ENCODE peak calls at places on chromosomes 16 and 17, in six cellular contexts. Z is cardiac muscle cell; T is hepatocyte; R is adrenal gland; O is left lung; X is CD8-positive, alpha-beta memory T cell. U is an unnamed sample.
A peak's percentile ranks its signal among the peaks of the same experiment; 100 is the strongest.

GRCh38 chr17:78476149-78476548 is 97.7 kb downstream of the PGS1 start:
- DNase-seq in R (no peak), T (no peak), O (peak; percentile 20), Z (no peak), X (no peak), U (no peak)

GRCh38 chr16:85390511-85391174 is 222.5 kb upstream of the GSE1 start:
- DNase-seq in Z (peak; percentile 95), T (peak; percentile 95), X (no peak), R (peak; percentile 98), O (peak; percentile 84), U (peak; percentile 92)

GRCh38 chr16:4525634-4526277 is 12.8 kb downstream of the CDIP1 start:
- DNase-seq in X (no peak), T (no peak), Z (no peak), R (no peak), O (no peak), U (no peak)

GRCh38 chr16:50428116-50428515 is 59.3 kb upstream of the BRD7 start:
- DNase-seq in Z (peak; percentile 13), O (no peak), X (no peak), T (no peak), R (no peak), U (no peak)

GRCh38 chr16:87681990-87682570 is 79.8 kb downstream of the JPH3 start:
- DNase-seq in O (no peak), X (no peak), R (no peak), Z (peak; percentile 78), T (no peak), U (no peak)

GRCh38 chr16:50535506-50536257 is 12.5 kb upstream of the NKD1 start:
- DNase-seq in Z (no peak), R (peak; percentile 18), T (no peak), X (no peak), O (peak; percentile 52), U (no peak)

GRCh38 chr16:19236561-19236960 is 49.0 kb upstream of the CLEC19A start:
- DNase-seq in R (no peak), Z (no peak), X (no peak), T (peak; percentile 73), O (no peak), U (no peak)

GRCh38 chr17:38447502-38448095 is 19.3 kb downstream of the ARHGAP23 start:
- DNase-seq in Z (no peak), O (no peak), R (no peak), T (no peak), X (no peak), U (no peak)

GRCh38 chr16:17963185-17963836 is 373.2 kb downstream of the NPIPA8 start:
- DNase-seq in R (no peak), T (no peak), X (no peak), O (no peak), Z (no peak), U (no peak)

GRCh38 chr17:60941028-60941427 is 263.4 kb downstream of the BCAS3 start:
- DNase-seq in Z (peak; percentile 95), O (no peak), T (peak; percentile 49), X (no peak), R (peak; percentile 79), U (peak; percentile 71)

GRCh38 chr17:80441133-80441578 is 26.2 kb downstream of the ENDOV start:
- DNase-seq in T (peak; percentile 80), Z (peak; percentile 61), R (no peak), X (peak; percentile 26), O (no peak), U (no peak)

GRCh38 chr17:38509008-38509771 is 80.9 kb downstream of the ARHGAP23 start:
- DNase-seq in Z (peak; percentile 93), O (peak; percentile 82), T (peak; percentile 95), R (peak; percentile 89), X (peak; percentile 55), U (peak; percentile 71)

GRCh38 chr16:54077412-54077821 is 209.2 kb downstream of the IRX3 start:
- DNase-seq in O (no peak), T (no peak), R (no peak), Z (peak; percentile 50), X (no peak), U (no peak)

GRCh38 chr17:7435676-7436555 is 681 bp downstream of the TMEM102 start:
- DNase-seq in T (peak; percentile 64), Z (peak; percentile 20), R (peak; percentile 77), O (peak; percentile 89), X (no peak), U (no peak)

GRCh38 chr16:82370282-82370681 is 200.3 kb upstream of the MPHOSPH6 start:
- DNase-seq in Z (no peak), X (no peak), O (no peak), R (no peak), T (no peak), U (no peak)

GRCh38 chr16:12119562-12119961 is 143.0 kb downstream of the SNX29 start:
- DNase-seq in O (no peak), X (no peak), T (no peak), Z (no peak), R (peak; percentile 64), U (no peak)

GRCh38 chr17:32142038-32142856 is at the start of gene RHOT1:
- DNase-seq in Z (peak; percentile 86), X (peak; percentile 77), O (peak; percentile 94), T (peak; percentile 90), R (peak; percentile 89), U (peak; percentile 73)

GRCh38 chr16:58515125-58515870 is at the start of gene SETD6:
- DNase-seq in R (peak; percentile 96), X (peak; percentile 67), Z (peak; percentile 92), O (peak; percentile 98), T (peak; percentile 93), U (peak; percentile 91)

GRCh38 chr16:27972500-27972899 is 91.0 kb downstream of the GSG1L start:
- DNase-seq in Z (peak; percentile 32), R (peak; percentile 52), X (peak; percentile 24), O (no peak), T (peak; percentile 34), U (no peak)

GRCh38 chr17:21823130-21823529 is 130.8 kb downstream of the KCNJ18 start:
- DNase-seq in Z (no peak), T (no peak), R (no peak), O (no peak), X (no peak), U (no peak)

GRCh38 chr16:25613931-25614330 is 77.8 kb upstream of the HS3ST4 start:
- DNase-seq in Z (no peak), T (no peak), O (no peak), X (no peak), R (no peak), U (no peak)

DNA sequence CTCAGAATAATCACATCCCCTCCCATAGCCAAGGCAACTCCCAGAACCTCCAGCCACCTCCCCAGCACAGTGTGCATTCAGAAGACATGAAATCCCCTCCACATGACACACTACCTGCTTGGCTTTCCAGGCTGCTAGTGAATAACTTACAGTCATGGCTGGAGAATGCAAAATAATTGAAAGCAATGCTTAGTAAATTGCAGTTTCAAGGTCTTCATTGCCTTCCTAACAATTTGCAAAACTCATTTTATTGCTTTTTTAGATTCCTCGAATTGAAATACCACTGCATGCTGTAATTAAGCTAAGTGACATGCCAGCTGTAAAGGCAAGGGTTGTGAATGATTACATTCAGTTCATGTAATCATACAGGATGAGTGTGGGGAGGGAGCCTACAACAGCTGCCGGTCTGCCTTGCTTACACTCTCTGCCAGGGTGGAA is 29.0 kb upstream of the HOXB13 start:
- DNase-seq in X (no peak), Z (no peak), O (no peak), T (no peak), R (no peak), U (peak; percentile 9)
- H3K4me3 ChIP-seq in X (no peak overlapping the region), Z (no peak overlapping the region), O (no peak overlapping the region), T (no peak overlapping the region), R (no peak overlapping the region), U (no peak overlapping the region)

DNA sequence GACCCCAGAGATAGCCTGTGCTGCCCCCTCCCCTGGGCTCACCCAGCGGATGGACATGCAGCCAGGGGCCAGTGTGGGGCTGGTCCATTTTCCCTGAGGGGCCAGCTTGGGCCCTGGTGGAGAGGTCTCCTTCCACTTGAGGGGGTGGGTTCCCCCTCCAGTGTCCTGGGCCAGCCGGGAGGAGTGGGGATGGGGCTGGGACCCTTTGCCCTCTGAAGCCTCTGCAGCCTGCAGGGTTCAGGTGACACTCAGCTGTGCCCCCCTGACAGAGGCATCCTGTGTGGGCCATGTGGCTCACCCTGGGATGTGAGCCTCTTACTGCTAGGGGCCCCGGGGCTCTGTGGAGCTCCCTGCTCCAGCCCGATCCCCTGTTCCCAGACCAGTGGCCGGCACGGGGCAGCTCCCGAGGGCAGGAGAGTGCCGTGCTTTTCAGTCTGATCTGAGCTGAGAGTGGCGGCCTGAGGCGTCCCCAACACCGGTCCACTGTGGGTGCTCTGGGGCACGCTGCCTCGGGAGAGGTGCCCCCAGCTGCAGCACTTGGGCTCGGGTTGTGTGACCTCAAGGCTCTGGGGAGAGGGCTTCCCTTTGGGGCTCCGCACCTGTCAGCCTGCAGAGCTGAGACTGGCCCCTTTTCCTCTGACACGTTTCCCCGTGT is 427 bp upstream of the GNG13 start:
- DNase-seq in Z (no peak), O (no peak), R (no peak), X (no peak), T (no peak), U (no peak)
- H3K27me3 ChIP-seq in Z (peaks cover 39% of the 10 kb centered on the region), O (peaks cover 22% of the 10 kb centered on the region), R (peaks cover 37% of the 10 kb centered on the region), X (peaks cover 6% of the 10 kb centered on the region), T (peaks cover 50% of the 10 kb centered on the region), U (no peaks in the 10 kb centered on the region)

GRCh38 chr16:57373117-57373947 is 1.0 kb downstream of the CX3CL1 start:
- DNase-seq in R (no peak), Z (no peak), T (no peak), O (no peak), X (no peak), U (no peak)
- H3K4me3 ChIP-seq in R (no peak overlapping the region), Z (no peak overlapping the region), T (no peak overlapping the region), O (peak overlapping the region; percentile 25), X (no peak overlapping the region), U (peak overlapping the region; percentile 65)

GRCh38 chr17:48589831-48590602 is at the start of gene HOXB3:
- DNase-seq in X (no peak), O (no peak), Z (no peak), R (no peak), T (no peak), U (no peak)

GRCh38 chr17:48588074-48588415 is 2.0 kb downstream of the HOXB3 start:
- DNase-seq in X (no peak), R (no peak), Z (no peak), T (no peak), O (no peak), U (no peak)

GRCh38 chr17:48590603-48591161 is 641 bp upstream of the HOXB3 start:
- DNase-seq in Z (no peak), X (no peak), T (no peak), R (no peak), O (no peak), U (no peak)

GRCh38 chr17:48588519-48588918 is 1.5 kb downstream of the HOXB3 start:
- DNase-seq in O (no peak), Z (no peak), R (no peak), X (no peak), T (no peak), U (no peak)

DNA sequence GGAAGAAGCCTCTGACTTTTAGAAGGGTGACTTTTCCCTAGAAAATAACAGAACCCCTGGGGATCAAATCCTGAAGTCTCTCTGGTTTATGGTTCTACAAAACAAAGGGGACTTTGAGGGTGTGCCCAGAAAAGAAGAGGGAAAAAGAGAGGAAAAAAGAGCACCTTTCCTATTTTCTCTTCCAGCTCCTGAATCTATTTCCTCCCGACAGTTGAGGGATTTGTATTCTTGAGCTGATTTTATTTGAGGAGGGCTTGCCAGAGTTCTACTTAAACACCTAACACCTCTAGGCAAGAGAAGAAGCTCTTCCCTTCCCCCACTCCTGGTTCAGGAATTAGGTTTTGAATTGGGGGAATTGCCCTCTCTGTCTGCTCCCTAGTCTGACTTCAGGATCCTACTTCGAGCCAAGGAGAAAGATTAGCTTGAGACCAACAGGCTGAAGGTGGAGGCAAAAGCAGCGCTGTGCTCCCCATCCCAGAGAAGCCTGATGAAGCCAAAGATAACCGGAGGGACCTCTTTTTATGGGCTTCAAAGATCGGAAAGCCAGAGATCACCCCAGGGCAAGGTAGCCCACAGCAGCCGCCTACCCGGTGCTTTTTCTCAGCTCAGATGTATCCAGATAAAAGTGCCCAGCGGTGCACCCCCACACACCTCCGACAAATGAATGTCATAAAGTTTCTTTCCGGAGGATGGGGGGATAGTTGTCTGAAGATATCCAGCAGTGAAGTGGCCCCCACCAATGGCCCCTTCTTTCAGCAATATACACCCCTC is 796 bp downstream of the HOXB3 start:
- DNase-seq in O (no peak), Z (no peak), T (no peak), X (no peak), R (no peak), U (no peak)
- H3K27me3 ChIP-seq in O (peaks cover 53% of the 10 kb centered on the region), Z (peaks cover 100% of the 10 kb centered on the region), T (peaks cover 89% of the 10 kb centered on the region), X (peaks cover 28% of the 10 kb centered on the region), R (no peaks in the 10 kb centered on the region), U (no peaks in the 10 kb centered on the region)

U was measured in tibial artery.